ENCODE peak calls at places on chromosomes 5 and 9, in seven cellular contexts. One of them, this sample, is unnamed.

GRCh38 chr5:143245929-143246561 is 157.4 kb downstream of the NR3C1 start:
- DNase-seq in B cell: no peak
- DNase-seq in psoas muscle: peak; percentile 67
- DNase-seq in CD8-positive, alpha-beta T cell: no peak
- DNase-seq in activated T-helper 1 cell treated with Interleukin-2 at 50 U/mL for 16 hours: no peak
- DNase-seq in amygdala: no peak
- DNase-seq in suprapubic skin: no peak
- DNase-seq in this sample: peak; percentile 97

GRCh38 chr9:68551191-68551590 is 10.5 kb upstream of the TMEM252 start:
- DNase-seq in B cell: no peak
- DNase-seq in psoas muscle: no peak
- DNase-seq in CD8-positive, alpha-beta T cell: no peak
- DNase-seq in activated T-helper 1 cell treated with Interleukin-2 at 50 U/mL for 16 hours: no peak
- DNase-seq in amygdala: no peak
- DNase-seq in suprapubic skin: no peak
- DNase-seq in this sample: no peak

GRCh38 chr5:89055011-89055704 is 172.2 kb upstream of the MEF2C start:
- DNase-seq in B cell: no peak
- DNase-seq in psoas muscle: no peak
- DNase-seq in CD8-positive, alpha-beta T cell: no peak
- DNase-seq in activated T-helper 1 cell treated with Interleukin-2 at 50 U/mL for 16 hours: no peak
- DNase-seq in amygdala: no peak
- DNase-seq in suprapubic skin: no peak
- DNase-seq in this sample: no peak

GRCh38 chr5:78621269-78621871 is 27.2 kb downstream of the LHFPL2 start:
- DNase-seq in B cell: no peak
- DNase-seq in psoas muscle: no peak
- DNase-seq in CD8-positive, alpha-beta T cell: no peak
- DNase-seq in activated T-helper 1 cell treated with Interleukin-2 at 50 U/mL for 16 hours: no peak
- DNase-seq in amygdala: no peak
- DNase-seq in suprapubic skin: no peak
- DNase-seq in this sample: no peak

GRCh38 chr5:41925555-41925946 is 470 bp downstream of the FBXO4 start:
- DNase-seq in B cell: peak; percentile 42
- DNase-seq in psoas muscle: peak; percentile 67
- DNase-seq in CD8-positive, alpha-beta T cell: peak; percentile 6
- DNase-seq in activated T-helper 1 cell treated with Interleukin-2 at 50 U/mL for 16 hours: no peak
- DNase-seq in amygdala: peak; percentile 26
- DNase-seq in suprapubic skin: peak; percentile 80
- DNase-seq in this sample: no peak

GRCh38 chr5:133485468-133485867 is 126.9 kb downstream of the FSTL4 start:
- DNase-seq in B cell: no peak
- DNase-seq in psoas muscle: no peak
- DNase-seq in CD8-positive, alpha-beta T cell: no peak
- DNase-seq in activated T-helper 1 cell treated with Interleukin-2 at 50 U/mL for 16 hours: no peak
- DNase-seq in amygdala: no peak
- DNase-seq in suprapubic skin: no peak
- DNase-seq in this sample: no peak

GRCh38 chr5:181043285-181044092 is 3.4 kb downstream of the BTNL9 start:
- DNase-seq in B cell: no peak
- DNase-seq in psoas muscle: no peak
- DNase-seq in CD8-positive, alpha-beta T cell: no peak
- DNase-seq in activated T-helper 1 cell treated with Interleukin-2 at 50 U/mL for 16 hours: no peak
- DNase-seq in amygdala: no peak
- DNase-seq in suprapubic skin: no peak
- DNase-seq in this sample: no peak

GRCh38 chr5:36607114-36607561 is 732 bp downstream of the SLC1A3 start:
- DNase-seq in B cell: no peak
- DNase-seq in psoas muscle: peak; percentile 63
- DNase-seq in CD8-positive, alpha-beta T cell: no peak
- DNase-seq in activated T-helper 1 cell treated with Interleukin-2 at 50 U/mL for 16 hours: no peak
- DNase-seq in amygdala: peak; percentile 56
- DNase-seq in suprapubic skin: no peak
- DNase-seq in this sample: peak; percentile 47

GRCh38 chr9:69295872-69296562 is 29.0 kb upstream of the ENTREP1 start:
- DNase-seq in B cell: no peak
- DNase-seq in psoas muscle: peak; percentile 56
- DNase-seq in CD8-positive, alpha-beta T cell: no peak
- DNase-seq in activated T-helper 1 cell treated with Interleukin-2 at 50 U/mL for 16 hours: no peak
- DNase-seq in amygdala: no peak
- DNase-seq in suprapubic skin: no peak
- DNase-seq in this sample: no peak

GRCh38 chr5:23996525-23996924 is 489.1 kb downstream of the PRDM9 start:
- DNase-seq in B cell: no peak
- DNase-seq in psoas muscle: no peak
- DNase-seq in CD8-positive, alpha-beta T cell: no peak
- DNase-seq in activated T-helper 1 cell treated with Interleukin-2 at 50 U/mL for 16 hours: no peak
- DNase-seq in amygdala: no peak
- DNase-seq in suprapubic skin: no peak
- DNase-seq in this sample: no peak

GRCh38 chr5:112279082-112279481 is 140.0 kb downstream of the EPB41L4A start:
- DNase-seq in B cell: no peak
- DNase-seq in psoas muscle: no peak
- DNase-seq in CD8-positive, alpha-beta T cell: no peak
- DNase-seq in activated T-helper 1 cell treated with Interleukin-2 at 50 U/mL for 16 hours: no peak
- DNase-seq in amygdala: no peak
- DNase-seq in suprapubic skin: no peak
- DNase-seq in this sample: no peak

GRCh38 chr9:128341435-128341849 is 1.1 kb downstream of the SLC27A4 start:
- DNase-seq in B cell: peak; percentile 68
- DNase-seq in psoas muscle: peak; percentile 61
- DNase-seq in CD8-positive, alpha-beta T cell: peak; percentile 47
- DNase-seq in activated T-helper 1 cell treated with Interleukin-2 at 50 U/mL for 16 hours: peak; percentile 43
- DNase-seq in amygdala: peak; percentile 48
- DNase-seq in suprapubic skin: no peak
- DNase-seq in this sample: peak; percentile 65

GRCh38 chr9:96651626-96652025 is 3.5 kb downstream of the PRXL2C start:
- DNase-seq in B cell: no peak
- DNase-seq in psoas muscle: no peak
- DNase-seq in CD8-positive, alpha-beta T cell: no peak
- DNase-seq in activated T-helper 1 cell treated with Interleukin-2 at 50 U/mL for 16 hours: no peak
- DNase-seq in amygdala: no peak
- DNase-seq in suprapubic skin: no peak
- DNase-seq in this sample: no peak

GRCh38 chr9:118209343-118209742 is 505.1 kb downstream of the TLR4 start:
- DNase-seq in B cell: no peak
- DNase-seq in psoas muscle: no peak
- DNase-seq in CD8-positive, alpha-beta T cell: no peak
- DNase-seq in activated T-helper 1 cell treated with Interleukin-2 at 50 U/mL for 16 hours: no peak
- DNase-seq in amygdala: no peak
- DNase-seq in suprapubic skin: no peak
- DNase-seq in this sample: no peak

GRCh38 chr5:72028382-72028781 is 78.9 kb upstream of the MAP1B start:
- DNase-seq in B cell: no peak
- DNase-seq in psoas muscle: no peak
- DNase-seq in CD8-positive, alpha-beta T cell: no peak
- DNase-seq in activated T-helper 1 cell treated with Interleukin-2 at 50 U/mL for 16 hours: no peak
- DNase-seq in amygdala: no peak
- DNase-seq in suprapubic skin: no peak
- DNase-seq in this sample: no peak

GRCh38 chr5:113053614-113054013 is 77.0 kb downstream of the DCP2 start:
- DNase-seq in B cell: no peak
- DNase-seq in psoas muscle: no peak
- DNase-seq in CD8-positive, alpha-beta T cell: no peak
- DNase-seq in activated T-helper 1 cell treated with Interleukin-2 at 50 U/mL for 16 hours: no peak
- DNase-seq in amygdala: no peak
- DNase-seq in suprapubic skin: no peak
- DNase-seq in this sample: peak; percentile 60

GRCh38 chr9:3992924-3993323 is 306.9 kb downstream of the GLIS3 start:
- DNase-seq in B cell: no peak
- DNase-seq in psoas muscle: no peak
- DNase-seq in CD8-positive, alpha-beta T cell: no peak
- DNase-seq in activated T-helper 1 cell treated with Interleukin-2 at 50 U/mL for 16 hours: no peak
- DNase-seq in amygdala: no peak
- DNase-seq in suprapubic skin: no peak
- DNase-seq in this sample: no peak

GRCh38 chr5:54651482-54652076 is 134.0 kb downstream of the SNX18 start:
- DNase-seq in B cell: no peak
- DNase-seq in psoas muscle: peak; percentile 80
- DNase-seq in CD8-positive, alpha-beta T cell: no peak
- DNase-seq in activated T-helper 1 cell treated with Interleukin-2 at 50 U/mL for 16 hours: no peak
- DNase-seq in amygdala: peak; percentile 44
- DNase-seq in suprapubic skin: peak; percentile 86
- DNase-seq in this sample: peak; percentile 65

GRCh38 chr5:61301820-61302563 is 30.1 kb upstream of the ZSWIM6 start:
- DNase-seq in B cell: no peak
- DNase-seq in psoas muscle: peak; percentile 83
- DNase-seq in CD8-positive, alpha-beta T cell: no peak
- DNase-seq in activated T-helper 1 cell treated with Interleukin-2 at 50 U/mL for 16 hours: no peak
- DNase-seq in amygdala: peak; percentile 76
- DNase-seq in suprapubic skin: no peak
- DNase-seq in this sample: peak; percentile 99

GRCh38 chr5:154316223-154316967 is 125.9 kb downstream of the GALNT10 start:
- DNase-seq in B cell: peak; percentile 18
- DNase-seq in psoas muscle: no peak
- DNase-seq in CD8-positive, alpha-beta T cell: no peak
- DNase-seq in activated T-helper 1 cell treated with Interleukin-2 at 50 U/mL for 16 hours: no peak
- DNase-seq in amygdala: no peak
- DNase-seq in suprapubic skin: no peak
- DNase-seq in this sample: no peak

GRCh38 chr5:107469485-107469884 is 201.3 kb downstream of the EFNA5 start:
- DNase-seq in B cell: no peak
- DNase-seq in psoas muscle: no peak
- DNase-seq in CD8-positive, alpha-beta T cell: no peak
- DNase-seq in activated T-helper 1 cell treated with Interleukin-2 at 50 U/mL for 16 hours: no peak
- DNase-seq in amygdala: no peak
- DNase-seq in suprapubic skin: no peak
- DNase-seq in this sample: peak; percentile 98

GRCh38 chr5:138948391-138949222 is 73.5 kb upstream of the LRRTM2 start:
- DNase-seq in B cell: no peak
- DNase-seq in psoas muscle: no peak
- DNase-seq in CD8-positive, alpha-beta T cell: no peak
- DNase-seq in activated T-helper 1 cell treated with Interleukin-2 at 50 U/mL for 16 hours: no peak
- DNase-seq in amygdala: no peak
- DNase-seq in suprapubic skin: no peak
- DNase-seq in this sample: no peak

GRCh38 chr5:79229357-79230174 is 6.4 kb upstream of the JMY start:
- DNase-seq in B cell: no peak
- DNase-seq in psoas muscle: no peak
- DNase-seq in CD8-positive, alpha-beta T cell: no peak
- DNase-seq in activated T-helper 1 cell treated with Interleukin-2 at 50 U/mL for 16 hours: no peak
- DNase-seq in amygdala: no peak
- DNase-seq in suprapubic skin: peak; percentile 11
- DNase-seq in this sample: no peak

GRCh38 chr9:97846347-97846746 is 6.7 kb upstream of the FOXE1 start:
- DNase-seq in B cell: no peak
- DNase-seq in psoas muscle: no peak
- DNase-seq in CD8-positive, alpha-beta T cell: no peak
- DNase-seq in activated T-helper 1 cell treated with Interleukin-2 at 50 U/mL for 16 hours: no peak
- DNase-seq in amygdala: no peak
- DNase-seq in suprapubic skin: no peak
- DNase-seq in this sample: no peak

GRCh38 chr9:93008457-93008856 is 50.0 kb upstream of the SUSD3 start:
- DNase-seq in B cell: no peak
- DNase-seq in psoas muscle: no peak
- DNase-seq in CD8-positive, alpha-beta T cell: no peak
- DNase-seq in activated T-helper 1 cell treated with Interleukin-2 at 50 U/mL for 16 hours: no peak
- DNase-seq in amygdala: no peak
- DNase-seq in suprapubic skin: no peak
- DNase-seq in this sample: no peak

GRCh38 chr9:93569775-93570174 is 6.6 kb upstream of the PHF2 start:
- DNase-seq in B cell: peak; percentile 19
- DNase-seq in psoas muscle: no peak
- DNase-seq in CD8-positive, alpha-beta T cell: no peak
- DNase-seq in activated T-helper 1 cell treated with Interleukin-2 at 50 U/mL for 16 hours: no peak
- DNase-seq in amygdala: no peak
- DNase-seq in suprapubic skin: no peak
- DNase-seq in this sample: no peak

GRCh38 chr9:21762064-21762463 is 40.4 kb upstream of the MTAP start:
- DNase-seq in B cell: no peak
- DNase-seq in psoas muscle: no peak
- DNase-seq in CD8-positive, alpha-beta T cell: no peak
- DNase-seq in activated T-helper 1 cell treated with Interleukin-2 at 50 U/mL for 16 hours: no peak
- DNase-seq in amygdala: no peak
- DNase-seq in suprapubic skin: no peak
- DNase-seq in this sample: no peak

GRCh38 chr5:160030631-160031377 is 21.9 kb downstream of the TTC1 start:
- DNase-seq in B cell: no peak
- DNase-seq in psoas muscle: no peak
- DNase-seq in CD8-positive, alpha-beta T cell: no peak
- DNase-seq in activated T-helper 1 cell treated with Interleukin-2 at 50 U/mL for 16 hours: no peak
- DNase-seq in amygdala: no peak
- DNase-seq in suprapubic skin: no peak
- DNase-seq in this sample: no peak

GRCh38 chr9:76459691-76460635 is 981 bp downstream of the GCNT1 start:
- DNase-seq in B cell: no peak
- DNase-seq in psoas muscle: no peak
- DNase-seq in CD8-positive, alpha-beta T cell: no peak
- DNase-seq in activated T-helper 1 cell treated with Interleukin-2 at 50 U/mL for 16 hours: no peak
- DNase-seq in amygdala: peak; percentile 1
- DNase-seq in suprapubic skin: no peak
- DNase-seq in this sample: no peak

GRCh38 chr5:42632501-42632900 is 124.1 kb upstream of the CCDC152 start:
- DNase-seq in B cell: no peak
- DNase-seq in psoas muscle: no peak
- DNase-seq in CD8-positive, alpha-beta T cell: no peak
- DNase-seq in activated T-helper 1 cell treated with Interleukin-2 at 50 U/mL for 16 hours: no peak
- DNase-seq in amygdala: no peak
- DNase-seq in suprapubic skin: no peak
- DNase-seq in this sample: no peak

GRCh38 chr5:139658501-139658927 is 10.4 kb downstream of the CXXC5 start:
- DNase-seq in B cell: no peak
- DNase-seq in psoas muscle: peak; percentile 83
- DNase-seq in CD8-positive, alpha-beta T cell: no peak
- DNase-seq in activated T-helper 1 cell treated with Interleukin-2 at 50 U/mL for 16 hours: no peak
- DNase-seq in amygdala: peak; percentile 44
- DNase-seq in suprapubic skin: no peak
- DNase-seq in this sample: peak; percentile 51

GRCh38 chr5:176405656-176406435 is 10.5 kb downstream of the CLTB start:
- DNase-seq in B cell: no peak
- DNase-seq in psoas muscle: no peak
- DNase-seq in CD8-positive, alpha-beta T cell: no peak
- DNase-seq in activated T-helper 1 cell treated with Interleukin-2 at 50 U/mL for 16 hours: no peak
- DNase-seq in amygdala: no peak
- DNase-seq in suprapubic skin: peak; percentile 53
- DNase-seq in this sample: no peak

GRCh38 chr9:71273613-71274012 is 152.2 kb upstream of the TRPM3 start:
- DNase-seq in B cell: no peak
- DNase-seq in psoas muscle: no peak
- DNase-seq in CD8-positive, alpha-beta T cell: no peak
- DNase-seq in activated T-helper 1 cell treated with Interleukin-2 at 50 U/mL for 16 hours: no peak
- DNase-seq in amygdala: no peak
- DNase-seq in suprapubic skin: no peak
- DNase-seq in this sample: no peak

GRCh38 chr5:123157797-123158528 is 68.9 kb downstream of the PRDM6 start:
- DNase-seq in B cell: no peak
- DNase-seq in psoas muscle: no peak
- DNase-seq in CD8-positive, alpha-beta T cell: no peak
- DNase-seq in activated T-helper 1 cell treated with Interleukin-2 at 50 U/mL for 16 hours: no peak
- DNase-seq in amygdala: no peak
- DNase-seq in suprapubic skin: no peak
- DNase-seq in this sample: peak; percentile 89

GRCh38 chr9:20197976-20198685 is 409.3 kb upstream of the SLC24A2 start:
- DNase-seq in B cell: no peak
- DNase-seq in psoas muscle: no peak
- DNase-seq in CD8-positive, alpha-beta T cell: no peak
- DNase-seq in activated T-helper 1 cell treated with Interleukin-2 at 50 U/mL for 16 hours: no peak
- DNase-seq in amygdala: no peak
- DNase-seq in suprapubic skin: no peak
- DNase-seq in this sample: no peak

GRCh38 chr5:143168877-143169810 is 234.3 kb downstream of the NR3C1 start:
- DNase-seq in B cell: no peak
- DNase-seq in psoas muscle: no peak
- DNase-seq in CD8-positive, alpha-beta T cell: no peak
- DNase-seq in activated T-helper 1 cell treated with Interleukin-2 at 50 U/mL for 16 hours: no peak
- DNase-seq in amygdala: no peak
- DNase-seq in suprapubic skin: no peak
- DNase-seq in this sample: no peak

GRCh38 chr5:80143491-80143890 is 108.3 kb downstream of the THBS4 start:
- DNase-seq in B cell: no peak
- DNase-seq in psoas muscle: no peak
- DNase-seq in CD8-positive, alpha-beta T cell: no peak
- DNase-seq in activated T-helper 1 cell treated with Interleukin-2 at 50 U/mL for 16 hours: no peak
- DNase-seq in amygdala: no peak
- DNase-seq in suprapubic skin: no peak
- DNase-seq in this sample: no peak

GRCh38 chr5:73387630-73388370 is 60.8 kb downstream of the FOXD1 start:
- DNase-seq in B cell: no peak
- DNase-seq in psoas muscle: no peak
- DNase-seq in CD8-positive, alpha-beta T cell: peak; percentile 29
- DNase-seq in activated T-helper 1 cell treated with Interleukin-2 at 50 U/mL for 16 hours: peak; percentile 39
- DNase-seq in amygdala: no peak
- DNase-seq in suprapubic skin: no peak
- DNase-seq in this sample: no peak